ENCODE peak calls at places on chromosome 2, in six cellular contexts. One of them, this sample, is unnamed.

GRCh38 chr2:102050854-102051391 is 59.2 kb downstream of the IL1R2 start:
- DNase-seq in stimulated activated CD8-positive, alpha-beta memory T cell treated with anti-CD3 and anti-CD28 coated beads, Interleukin-4, amount 100 ng/mL, for 48 hours: no peak
- DNase-seq in NCI-H1092: no peak
- DNase-seq in foreskin melanocyte: peak; percentile 73
- DNase-seq in stimulated activated CD4-positive, alpha-beta T cell treated with anti-CD3 and anti-CD28 coated beads, TNF-alpha, amount 100 ng/mL, for 4 hours: no peak
- DNase-seq in GM23248: peak; percentile 76
- DNase-seq in this sample: no peak

GRCh38 chr2:72841462-72842125 is 15.8 kb upstream of the EXOC6B start:
- DNase-seq in stimulated activated CD8-positive, alpha-beta memory T cell treated with anti-CD3 and anti-CD28 coated beads, Interleukin-4, amount 100 ng/mL, for 48 hours: no peak
- DNase-seq in NCI-H1092: no peak
- DNase-seq in foreskin melanocyte: no peak
- DNase-seq in stimulated activated CD4-positive, alpha-beta T cell treated with anti-CD3 and anti-CD28 coated beads, TNF-alpha, amount 100 ng/mL, for 4 hours: no peak
- DNase-seq in GM23248: no peak
- DNase-seq in this sample: no peak

GRCh38 chr2:15851076-15851693 is 89.2 kb upstream of the MYCN start:
- DNase-seq in stimulated activated CD8-positive, alpha-beta memory T cell treated with anti-CD3 and anti-CD28 coated beads, Interleukin-4, amount 100 ng/mL, for 48 hours: no peak
- DNase-seq in NCI-H1092: no peak
- DNase-seq in foreskin melanocyte: no peak
- DNase-seq in stimulated activated CD4-positive, alpha-beta T cell treated with anti-CD3 and anti-CD28 coated beads, TNF-alpha, amount 100 ng/mL, for 4 hours: no peak
- DNase-seq in GM23248: no peak
- DNase-seq in this sample: no peak

GRCh38 chr2:129812071-129812470 is 167.4 kb upstream of the RAB6C start:
- DNase-seq in stimulated activated CD8-positive, alpha-beta memory T cell treated with anti-CD3 and anti-CD28 coated beads, Interleukin-4, amount 100 ng/mL, for 48 hours: no peak
- DNase-seq in NCI-H1092: no peak
- DNase-seq in foreskin melanocyte: no peak
- DNase-seq in stimulated activated CD4-positive, alpha-beta T cell treated with anti-CD3 and anti-CD28 coated beads, TNF-alpha, amount 100 ng/mL, for 4 hours: no peak
- DNase-seq in GM23248: no peak
- DNase-seq in this sample: no peak

GRCh38 chr2:197306024-197306690 is 4.4 kb downstream of the ANKRD44 start:
- DNase-seq in stimulated activated CD8-positive, alpha-beta memory T cell treated with anti-CD3 and anti-CD28 coated beads, Interleukin-4, amount 100 ng/mL, for 48 hours: no peak
- DNase-seq in NCI-H1092: no peak
- DNase-seq in foreskin melanocyte: peak; percentile 60
- DNase-seq in stimulated activated CD4-positive, alpha-beta T cell treated with anti-CD3 and anti-CD28 coated beads, TNF-alpha, amount 100 ng/mL, for 4 hours: no peak
- DNase-seq in GM23248: no peak
- DNase-seq in this sample: no peak

GRCh38 chr2:65098741-65099140 is 31.2 kb downstream of the RAB1A start:
- DNase-seq in stimulated activated CD8-positive, alpha-beta memory T cell treated with anti-CD3 and anti-CD28 coated beads, Interleukin-4, amount 100 ng/mL, for 48 hours: no peak
- DNase-seq in NCI-H1092: no peak
- DNase-seq in foreskin melanocyte: no peak
- DNase-seq in stimulated activated CD4-positive, alpha-beta T cell treated with anti-CD3 and anti-CD28 coated beads, TNF-alpha, amount 100 ng/mL, for 4 hours: no peak
- DNase-seq in GM23248: peak; percentile 31
- DNase-seq in this sample: no peak

GRCh38 chr2:7377861-7378569 is 460.8 kb downstream of the RNF144A start:
- DNase-seq in stimulated activated CD8-positive, alpha-beta memory T cell treated with anti-CD3 and anti-CD28 coated beads, Interleukin-4, amount 100 ng/mL, for 48 hours: no peak
- DNase-seq in NCI-H1092: peak; percentile 47
- DNase-seq in foreskin melanocyte: no peak
- DNase-seq in stimulated activated CD4-positive, alpha-beta T cell treated with anti-CD3 and anti-CD28 coated beads, TNF-alpha, amount 100 ng/mL, for 4 hours: no peak
- DNase-seq in GM23248: peak; percentile 3
- DNase-seq in this sample: peak; percentile 16

GRCh38 chr2:160715428-160715827 is 221.8 kb upstream of the RBMS1 start:
- DNase-seq in stimulated activated CD8-positive, alpha-beta memory T cell treated with anti-CD3 and anti-CD28 coated beads, Interleukin-4, amount 100 ng/mL, for 48 hours: no peak
- DNase-seq in NCI-H1092: no peak
- DNase-seq in foreskin melanocyte: no peak
- DNase-seq in stimulated activated CD4-positive, alpha-beta T cell treated with anti-CD3 and anti-CD28 coated beads, TNF-alpha, amount 100 ng/mL, for 4 hours: no peak
- DNase-seq in GM23248: no peak
- DNase-seq in this sample: no peak

GRCh38 chr2:20355131-20355530 is 4.5 kb upstream of the PUM2 start:
- DNase-seq in stimulated activated CD8-positive, alpha-beta memory T cell treated with anti-CD3 and anti-CD28 coated beads, Interleukin-4, amount 100 ng/mL, for 48 hours: no peak
- DNase-seq in NCI-H1092: no peak
- DNase-seq in foreskin melanocyte: no peak
- DNase-seq in stimulated activated CD4-positive, alpha-beta T cell treated with anti-CD3 and anti-CD28 coated beads, TNF-alpha, amount 100 ng/mL, for 4 hours: no peak
- DNase-seq in GM23248: peak; percentile 55
- DNase-seq in this sample: no peak

GRCh38 chr2:78011251-78011650 is 489.1 kb upstream of the LRRTM4 start:
- DNase-seq in stimulated activated CD8-positive, alpha-beta memory T cell treated with anti-CD3 and anti-CD28 coated beads, Interleukin-4, amount 100 ng/mL, for 48 hours: no peak
- DNase-seq in NCI-H1092: no peak
- DNase-seq in foreskin melanocyte: peak; percentile 8
- DNase-seq in stimulated activated CD4-positive, alpha-beta T cell treated with anti-CD3 and anti-CD28 coated beads, TNF-alpha, amount 100 ng/mL, for 4 hours: no peak
- DNase-seq in GM23248: no peak
- DNase-seq in this sample: no peak

GRCh38 chr2:170255971-170256370 is 78.0 kb downstream of the MYO3B start:
- DNase-seq in stimulated activated CD8-positive, alpha-beta memory T cell treated with anti-CD3 and anti-CD28 coated beads, Interleukin-4, amount 100 ng/mL, for 48 hours: no peak
- DNase-seq in NCI-H1092: no peak
- DNase-seq in foreskin melanocyte: no peak
- DNase-seq in stimulated activated CD4-positive, alpha-beta T cell treated with anti-CD3 and anti-CD28 coated beads, TNF-alpha, amount 100 ng/mL, for 4 hours: no peak
- DNase-seq in GM23248: peak; percentile 75
- DNase-seq in this sample: no peak

GRCh38 chr2:15897431-15898098 is 42.8 kb upstream of the MYCN start:
- DNase-seq in stimulated activated CD8-positive, alpha-beta memory T cell treated with anti-CD3 and anti-CD28 coated beads, Interleukin-4, amount 100 ng/mL, for 48 hours: no peak
- DNase-seq in NCI-H1092: no peak
- DNase-seq in foreskin melanocyte: no peak
- DNase-seq in stimulated activated CD4-positive, alpha-beta T cell treated with anti-CD3 and anti-CD28 coated beads, TNF-alpha, amount 100 ng/mL, for 4 hours: no peak
- DNase-seq in GM23248: no peak
- DNase-seq in this sample: no peak

GRCh38 chr2:127104166-127104660 is 2.7 kb downstream of the BIN1 start:
- DNase-seq in stimulated activated CD8-positive, alpha-beta memory T cell treated with anti-CD3 and anti-CD28 coated beads, Interleukin-4, amount 100 ng/mL, for 48 hours: no peak
- DNase-seq in NCI-H1092: no peak
- DNase-seq in foreskin melanocyte: no peak
- DNase-seq in stimulated activated CD4-positive, alpha-beta T cell treated with anti-CD3 and anti-CD28 coated beads, TNF-alpha, amount 100 ng/mL, for 4 hours: no peak
- DNase-seq in GM23248: no peak
- DNase-seq in this sample: no peak

GRCh38 chr2:226560325-226560724 is 239.3 kb downstream of the IRS1 start:
- DNase-seq in stimulated activated CD8-positive, alpha-beta memory T cell treated with anti-CD3 and anti-CD28 coated beads, Interleukin-4, amount 100 ng/mL, for 48 hours: no peak
- DNase-seq in NCI-H1092: no peak
- DNase-seq in foreskin melanocyte: no peak
- DNase-seq in stimulated activated CD4-positive, alpha-beta T cell treated with anti-CD3 and anti-CD28 coated beads, TNF-alpha, amount 100 ng/mL, for 4 hours: no peak
- DNase-seq in GM23248: no peak
- DNase-seq in this sample: no peak

GRCh38 chr2:197254776-197255521 is 55.6 kb downstream of the ANKRD44 start:
- DNase-seq in stimulated activated CD8-positive, alpha-beta memory T cell treated with anti-CD3 and anti-CD28 coated beads, Interleukin-4, amount 100 ng/mL, for 48 hours: no peak
- DNase-seq in NCI-H1092: no peak
- DNase-seq in foreskin melanocyte: no peak
- DNase-seq in stimulated activated CD4-positive, alpha-beta T cell treated with anti-CD3 and anti-CD28 coated beads, TNF-alpha, amount 100 ng/mL, for 4 hours: no peak
- DNase-seq in GM23248: peak; percentile 60
- DNase-seq in this sample: no peak

GRCh38 chr2:240250985-240251847 is 110.8 kb upstream of the OTOS start:
- DNase-seq in stimulated activated CD8-positive, alpha-beta memory T cell treated with anti-CD3 and anti-CD28 coated beads, Interleukin-4, amount 100 ng/mL, for 48 hours: peak; percentile 32
- DNase-seq in NCI-H1092: peak; percentile 31
- DNase-seq in foreskin melanocyte: peak; percentile 80
- DNase-seq in stimulated activated CD4-positive, alpha-beta T cell treated with anti-CD3 and anti-CD28 coated beads, TNF-alpha, amount 100 ng/mL, for 4 hours: no peak
- DNase-seq in GM23248: peak; percentile 94
- DNase-seq in this sample: no peak

GRCh38 chr2:203918839-203919238 is 17.7 kb upstream of the ICOS start:
- DNase-seq in stimulated activated CD8-positive, alpha-beta memory T cell treated with anti-CD3 and anti-CD28 coated beads, Interleukin-4, amount 100 ng/mL, for 48 hours: no peak
- DNase-seq in NCI-H1092: no peak
- DNase-seq in foreskin melanocyte: no peak
- DNase-seq in stimulated activated CD4-positive, alpha-beta T cell treated with anti-CD3 and anti-CD28 coated beads, TNF-alpha, amount 100 ng/mL, for 4 hours: no peak
- DNase-seq in GM23248: no peak
- DNase-seq in this sample: no peak

GRCh38 chr2:40118622-40119021 is 333.3 kb downstream of the SLC8A1 start:
- DNase-seq in stimulated activated CD8-positive, alpha-beta memory T cell treated with anti-CD3 and anti-CD28 coated beads, Interleukin-4, amount 100 ng/mL, for 48 hours: no peak
- DNase-seq in NCI-H1092: no peak
- DNase-seq in foreskin melanocyte: no peak
- DNase-seq in stimulated activated CD4-positive, alpha-beta T cell treated with anti-CD3 and anti-CD28 coated beads, TNF-alpha, amount 100 ng/mL, for 4 hours: no peak
- DNase-seq in GM23248: no peak
- DNase-seq in this sample: no peak

This sample was measured in NT2/D1.